ENCODE peak calls at places on chromosome 6, in five cellular contexts. C is stomach, K is body of pancreas, F is pancreas, N is Peyer's patch. T is an unnamed sample.

GRCh38 chr6:115544765-115545409 is 515.8 kb downstream of the FRK start:
- DNase-seq in K (no peak), N (no peak), F (no peak), C (no peak), T (no peak)

GRCh38 chr6:134342211-134342610 is 24.3 kb upstream of the SGK1 start:
- DNase-seq in N (no peak), K (no peak), C (no peak), F (no peak), T (no peak)

GRCh38 chr6:25172819-25173218 is 106.4 kb upstream of the CARMIL1 start:
- DNase-seq in K (no peak), C (no peak), N (no peak), F (no peak), T (no peak)

GRCh38 chr6:21808551-21809181 is 215.1 kb downstream of the SOX4 start:
- DNase-seq in K (peak), N (peak), C (no peak), F (no peak), T (no peak)

GRCh38 chr6:131063764-131064272 is 773 bp upstream of the EPB41L2 start:
- DNase-seq in C (no peak), N (no peak), K (no peak), F (peak), T (no peak)

GRCh38 chr6:39085129-39085528 is 29.9 kb downstream of the SAYSD1 start:
- DNase-seq in N (no peak), K (no peak), C (no peak), F (no peak), T (no peak)

GRCh38 chr6:124668028-124668427 is 294.2 kb upstream of the RNF217 start:
- DNase-seq in N (no peak), C (no peak), K (no peak), F (no peak), T (no peak)

GRCh38 chr6:48765352-48765961 is 654.5 kb upstream of the PTCHD4 start:
- DNase-seq in K (peak), N (no peak), F (no peak), C (peak), T (peak)

DNA sequence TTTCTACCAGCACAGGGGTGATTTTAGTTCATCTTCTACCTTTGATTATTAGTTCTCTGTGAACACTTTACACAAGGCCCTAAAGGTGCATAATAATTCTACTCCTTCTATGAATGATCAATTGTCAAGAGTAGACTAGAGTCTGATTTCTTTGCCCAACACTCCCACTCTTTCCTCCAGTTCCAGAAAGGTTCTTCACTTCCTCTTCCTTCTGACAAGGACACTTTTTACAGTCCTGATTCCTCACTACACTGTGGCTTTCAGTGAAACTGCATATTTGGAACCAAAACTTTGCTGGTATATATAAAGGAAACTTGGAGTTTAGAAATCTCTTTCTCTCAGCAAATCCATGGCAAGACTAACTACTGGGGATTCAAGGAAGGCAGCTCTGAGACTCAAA is 10.6 kb upstream of the RSPO3 start:
- DNase-seq in K (no peak), N (no peak), F (no peak), C (no peak), T (no peak)
- H3K27ac ChIP-seq in K (no peak), N (no peak), F (no peak), C (no peak), T (no peak)

DNA sequence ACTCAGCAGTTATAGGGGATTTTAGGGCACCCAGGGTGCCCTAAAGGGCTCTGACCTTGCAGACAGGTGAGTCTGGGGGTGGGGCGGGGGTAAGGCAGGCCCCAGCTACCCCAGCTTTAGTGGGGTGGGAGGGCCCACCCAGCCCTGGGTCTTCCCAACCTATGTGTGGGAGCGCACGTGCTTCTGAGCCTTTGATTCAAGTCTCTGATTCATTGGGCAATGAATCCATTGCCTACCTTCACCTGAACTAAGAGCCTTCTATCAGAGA is 935 bp downstream of the SERPINB1 start:
- DNase-seq in C (no peak), F (no peak), K (no peak), N (no peak), T (no peak)
- H3K4me3 ChIP-seq in C (peak), F (peak), K (peak), N (peak), T (peak)

DNA sequence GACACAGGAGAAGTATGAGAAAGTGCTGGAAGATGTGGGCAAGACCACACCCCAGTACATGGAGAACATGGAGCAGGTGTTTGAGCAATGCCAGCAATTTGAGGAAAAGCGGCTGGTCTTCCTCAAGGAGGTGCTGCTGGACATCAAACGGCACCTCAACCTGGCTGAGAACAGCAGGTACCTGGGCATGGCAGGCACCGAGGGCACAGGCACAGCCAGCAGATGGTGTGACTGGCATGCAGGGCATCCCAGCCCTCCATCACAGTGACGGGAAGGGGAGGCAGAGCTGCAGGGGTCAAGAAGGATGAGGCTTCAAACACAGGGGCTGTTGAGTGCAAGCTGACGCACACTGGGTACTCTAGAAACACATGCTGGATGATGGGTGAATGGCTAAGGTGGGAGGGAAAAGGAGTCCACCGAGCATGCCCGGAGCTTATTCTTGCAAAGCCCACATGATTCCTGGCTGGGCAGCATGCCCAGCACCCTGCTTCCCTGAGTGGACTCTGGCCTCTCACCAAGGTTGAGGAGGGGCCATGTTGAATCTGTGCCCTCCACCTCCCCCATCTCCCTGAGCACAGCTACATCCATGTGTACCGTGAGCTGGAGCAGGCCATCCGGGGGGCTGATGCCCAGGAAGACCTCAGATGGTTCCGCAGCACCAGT is 26.3 kb downstream of the SPDEF start:
- DNase-seq in C (peak), N (no peak), K (peak), F (peak), T (no peak)
- TF ChIP-seq CTCF in C (no peak), N (peak), K (no peak), F (no peak), T (peak)

GRCh38 chr6:111523484-111524166 is 40.6 kb upstream of the REV3L start:
- DNase-seq in C (no peak), F (no peak), N (no peak), K (no peak), T (no peak)
- H3K27ac ChIP-seq in C (no peak), F (no peak), N (no peak), K (no peak), T (no peak)

GRCh38 chr6:151481752-151482151 is 12.1 kb upstream of the CCDC170 start:
- DNase-seq in N (no peak), K (no peak), C (no peak), F (no peak), T (no peak)

GRCh38 chr6:151483968-151484367 is 9.8 kb upstream of the CCDC170 start:
- DNase-seq in F (no peak), K (no peak), N (no peak), C (no peak), T (no peak)

GRCh38 chr6:151478670-151479069 is 15.1 kb upstream of the CCDC170 start:
- DNase-seq in K (no peak), F (no peak), N (no peak), C (no peak), T (no peak)

GRCh38 chr6:151485616-151486015 is 8.2 kb upstream of the CCDC170 start:
- DNase-seq in K (no peak), N (no peak), F (no peak), C (no peak), T (no peak)

DNA sequence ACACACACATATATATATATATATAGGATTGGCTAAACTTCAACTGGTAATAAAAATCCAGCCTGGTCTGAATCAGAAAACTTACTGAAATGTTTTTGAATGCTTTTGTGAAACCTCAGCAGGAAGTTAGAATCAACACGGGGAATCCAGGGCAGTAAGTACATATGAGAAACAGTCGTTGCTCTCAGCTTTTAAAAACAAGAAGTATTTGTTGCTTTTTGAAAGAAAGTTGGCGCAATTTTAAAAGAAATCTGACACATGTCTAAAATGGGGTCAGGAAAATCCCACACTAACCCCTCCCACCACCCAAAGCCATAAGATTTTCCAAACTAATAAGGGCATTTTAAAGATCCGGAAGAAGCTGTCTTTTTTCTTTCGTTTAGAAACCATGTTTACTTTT is 11.5 kb upstream of the CCDC170 start:
- DNase-seq in F (no peak), C (no peak), N (no peak), K (no peak), T (no peak)
- H3K4me3 ChIP-seq in F (no peak), C (no peak), N (no peak), K (no peak), T (no peak)

GRCh38 chr6:1554881-1555569 is 54.7 kb upstream of the FOXC1 start:
- DNase-seq in F (peak), C (peak), K (peak), N (peak), T (peak)

GRCh38 chr6:1553562-1554088 is 56.1 kb upstream of the FOXC1 start:
- DNase-seq in N (no peak), C (no peak), K (no peak), F (no peak), T (no peak)

GRCh38 chr6:1554241-1554880 is 55.4 kb upstream of the FOXC1 start:
- DNase-seq in K (no peak), N (no peak), F (no peak), C (no peak), T (peak)

GRCh38 chr6:1551236-1551635 is 58.5 kb upstream of the FOXC1 start:
- DNase-seq in F (no peak), C (no peak), K (no peak), N (no peak), T (no peak)

DNA sequence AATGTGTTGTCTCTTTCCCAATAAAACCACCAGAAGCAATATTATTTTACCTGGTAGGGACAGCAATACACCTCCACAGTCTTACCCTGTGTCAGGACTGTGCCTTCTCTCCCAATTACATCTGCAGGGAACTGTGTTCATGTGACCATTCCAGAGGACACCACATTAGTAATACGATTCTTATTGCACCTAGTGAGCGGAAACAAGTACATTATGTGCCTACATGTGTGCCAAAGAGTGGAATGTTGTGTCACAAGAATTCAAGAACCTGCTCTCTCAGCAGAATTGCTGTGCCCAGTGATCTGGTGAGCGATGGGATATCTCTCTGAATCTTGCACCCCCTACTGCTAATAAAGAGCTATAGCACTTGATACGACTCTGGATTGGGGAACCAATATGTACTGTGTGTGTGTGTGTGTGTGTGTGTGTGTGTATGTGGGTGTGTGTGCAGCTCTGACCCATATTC is 57.4 kb upstream of the FOXC1 start:
- DNase-seq in C (no peak), K (no peak), F (no peak), N (no peak), T (no peak)
- TF ChIP-seq CTCF in C (no peak), K (no peak), F (no peak), N (peak), T (peak)

T was measured in WERI-Rb-1.